ENCODE peak calls at places on chromosome 22, in ten cellular contexts. G, K, Q, T, F, I, S, M, U and H are unnamed samples.

GRCh38 chr22:23831261-23831660 is 7.5 kb downstream of the DERL3 start:
- DNase-seq in G (no peak), K (peak; percentile 13), Q (no peak), T (no peak), F (no peak), I (no peak), S (no peak), M (peak; percentile 26), U (no peak), H (no peak)

GRCh38 chr22:42889290-42889689 is 32.2 kb upstream of the ARFGAP3 start:
- DNase-seq in G (no peak), K (no peak), Q (no peak), T (no peak), F (no peak), I (no peak), S (no peak), M (no peak), U (no peak), H (no peak)

GRCh38 chr22:26675687-26676273 is 18.4 kb downstream of the MIAT start:
- DNase-seq in G (no peak), K (no peak), Q (no peak), T (no peak), F (no peak), I (no peak), S (no peak), M (no peak), U (no peak), H (no peak)

GRCh38 chr22:35914665-35915476 is 113.8 kb downstream of the RBFOX2 start:
- DNase-seq in G (no peak), K (no peak), Q (peak; percentile 89), T (peak; percentile 88), F (peak; percentile 92), I (peak; percentile 87), S (peak; percentile 41), M (peak; percentile 83), U (peak; percentile 82), H (peak; percentile 56)

GRCh38 chr22:37623075-37624016 is 14.7 kb downstream of the GGA1 start:
- DNase-seq in G (peak; percentile 72), K (peak; percentile 85), Q (peak; percentile 44), T (peak; percentile 63), F (peak; percentile 65), I (peak; percentile 75), S (peak; percentile 59), M (peak; percentile 85), U (no peak), H (no peak)

GRCh38 chr22:49255741-49256318 is 571.8 kb downstream of the BRD1 start:
- DNase-seq in G (no peak), K (no peak), Q (no peak), T (no peak), F (no peak), I (no peak), S (no peak), M (no peak), U (no peak), H (no peak)

GRCh38 chr22:18994056-18994455 is 58.0 kb upstream of the PRODH start:
- DNase-seq in G (no peak), K (no peak), Q (no peak), T (no peak), F (no peak), I (no peak), S (no peak), M (no peak), U (no peak), H (no peak)

GRCh38 chr22:48821346-48822186 is 1006.1 kb downstream of the BRD1 start:
- DNase-seq in G (no peak), K (no peak), Q (no peak), T (no peak), F (no peak), I (no peak), S (no peak), M (peak; percentile 52), U (no peak), H (no peak)

GRCh38 chr22:38081941-38082828 is 1.8 kb downstream of the SLC16A8 start:
- DNase-seq in G (no peak), K (no peak), Q (no peak), T (no peak), F (no peak), I (no peak), S (no peak), M (no peak), U (no peak), H (no peak)

DNA sequence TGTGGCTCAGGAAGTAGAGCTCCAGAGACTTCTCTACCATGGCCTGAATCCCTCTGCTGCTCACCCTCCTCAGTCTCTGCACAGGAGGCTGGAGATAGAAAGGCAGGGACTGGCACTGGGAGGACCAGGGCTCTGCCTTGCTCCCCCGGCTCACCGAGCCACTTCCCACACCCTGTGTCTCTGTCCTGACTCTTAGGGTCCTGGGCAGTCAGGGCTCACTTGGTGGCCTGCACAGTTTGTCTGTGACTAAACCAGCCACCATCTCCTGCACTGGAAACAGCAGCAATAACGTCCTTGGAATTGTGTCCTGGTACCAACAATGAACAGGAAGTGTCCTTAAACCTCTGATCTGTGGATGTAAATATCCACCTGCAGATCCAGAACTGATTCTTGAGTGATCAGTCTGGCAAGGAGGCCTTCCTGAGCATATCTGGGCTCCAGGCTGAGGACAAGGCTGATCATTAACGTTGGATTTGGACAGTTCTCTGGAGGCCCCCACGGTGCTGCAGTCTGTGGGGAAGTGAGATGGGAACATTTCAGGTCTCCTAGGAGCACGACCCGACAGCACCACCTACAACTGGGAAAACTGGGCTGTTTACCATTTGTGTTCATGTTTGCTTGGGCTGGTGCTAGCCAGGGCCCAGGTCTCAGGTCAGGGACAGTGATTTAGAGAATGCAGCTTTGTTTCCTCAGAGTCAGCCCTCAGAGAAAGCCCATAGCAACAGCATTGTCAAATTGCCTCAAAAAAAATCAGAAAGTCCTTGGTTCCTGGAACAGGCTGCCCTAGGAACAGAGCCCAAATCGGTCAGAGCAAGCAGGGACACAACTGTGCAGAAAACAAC is 82.5 kb downstream of the ZNF280B start:
- DNase-seq in G (no peak), K (no peak), Q (no peak), T (peak; percentile 56), F (no peak), I (no peak), S (no peak), M (no peak), U (no peak), H (no peak)
- H3K27ac ChIP-seq in G (no peak overlapping the region), K (no peak overlapping the region), Q (no peak overlapping the region), T (peak overlapping the region; percentile 69), F (no peak overlapping the region), I (no peak overlapping the region), S (no peak overlapping the region), M (no peak overlapping the region), U (no peak overlapping the region), H (no peak overlapping the region)

GRCh38 chr22:20037419-20037818 is 16.5 kb downstream of the TANGO2 start:
- DNase-seq in G (no peak), K (no peak), Q (no peak), T (no peak), F (no peak), I (no peak), S (no peak), M (no peak), U (no peak), H (no peak)
- H3K27ac ChIP-seq in G (no peak overlapping the region), K (no peak overlapping the region), Q (no peak overlapping the region), T (no peak overlapping the region), F (no peak overlapping the region), I (no peak overlapping the region), S (no peak overlapping the region), M (no peak overlapping the region), U (no peak overlapping the region), H (no peak overlapping the region)

GRCh38 chr22:25134028-25134427 is 65.6 kb upstream of the CRYBB3 start:
- DNase-seq in G (no peak), K (no peak), Q (peak; percentile 61), T (peak; percentile 58), F (no peak), I (no peak), S (no peak), M (peak; percentile 68), U (no peak), H (peak; percentile 64)
- H3K27ac ChIP-seq in G (peak overlapping the region; percentile 53), K (peak overlapping the region; percentile 80), Q (peak overlapping the region; percentile 53), T (peak overlapping the region; percentile 66), F (no peak overlapping the region), I (no peak overlapping the region), S (no peak overlapping the region), M (peak overlapping the region; percentile 71), U (no peak overlapping the region), H (peak overlapping the region; percentile 57)

GRCh38 chr22:39943941-39944624 is 16.1 kb upstream of the TMA7B start:
- DNase-seq in G (no peak), K (no peak), Q (no peak), T (no peak), F (no peak), I (no peak), S (no peak), M (no peak), U (no peak), H (no peak)

GRCh38 chr22:39943366-39943765 is 16.8 kb upstream of the TMA7B start:
- DNase-seq in G (no peak), K (no peak), Q (peak; percentile 6), T (no peak), F (no peak), I (no peak), S (no peak), M (no peak), U (no peak), H (no peak)

GRCh38 chr22:39947488-39948216 is 12.5 kb upstream of the TMA7B start:
- DNase-seq in G (no peak), K (peak; percentile 79), Q (no peak), T (no peak), F (no peak), I (no peak), S (no peak), M (no peak), U (no peak), H (no peak)

GRCh38 chr22:39949964-39950737 is 10.0 kb upstream of the TMA7B start:
- DNase-seq in G (no peak), K (no peak), Q (no peak), T (no peak), F (no peak), I (no peak), S (no peak), M (no peak), U (no peak), H (no peak)

GRCh38 chr22:39946571-39947407 is 13.4 kb upstream of the TMA7B start:
- DNase-seq in G (no peak), K (no peak), Q (no peak), T (no peak), F (no peak), I (no peak), S (no peak), M (no peak), U (no peak), H (no peak)
- H3K27ac ChIP-seq in G (no peak overlapping the region), K (no peak overlapping the region), Q (no peak overlapping the region), T (no peak overlapping the region), F (no peak overlapping the region), I (no peak overlapping the region), S (no peak overlapping the region), M (no peak overlapping the region), U (no peak overlapping the region), H (no peak overlapping the region)